ENCODE peak calls at places on chromosomes 11 and 22, in four cellular contexts. O is heart left ventricle, X is right atrium auricular region, H is mucosa of descending colon. G is an unnamed sample.

GRCh38 chr11:3626250-3626960 is 15.4 kb downstream of the ART5 start:
- DNase-seq in O (peak; percentile 54), X (no peak), H (peak; percentile 41), G (peak; percentile 62)

GRCh38 chr11:87878373-87878779 is 296.9 kb downstream of the RAB38 start:
- DNase-seq in O (no peak), X (no peak), H (peak; percentile 33), G (no peak)

GRCh38 chr11:134332189-134332631 is 422 bp downstream of the GLB1L2 start:
- DNase-seq in O (no peak), X (no peak), H (peak; percentile 57), G (no peak)

GRCh38 chr11:68372114-68372513 is 59.7 kb downstream of the LRP5 start:
- DNase-seq in O (no peak), X (no peak), H (no peak), G (no peak)

GRCh38 chr11:65351511-65351910 is 3.0 kb upstream of the TIGD3 start:
- DNase-seq in O (no peak), X (no peak), H (no peak), G (no peak)

GRCh38 chr11:24496728-24497396 is at the start of gene LUZP2:
- DNase-seq in O (no peak), X (no peak), H (peak; percentile 10), G (peak; percentile 55)

GRCh38 chr11:108973402-108974119 is 308.7 kb downstream of the DDX10 start:
- DNase-seq in O (no peak), X (no peak), H (no peak), G (no peak)

GRCh38 chr11:123560001-123560400 is 94.4 kb downstream of the SCN3B start:
- DNase-seq in O (peak; percentile 49), X (peak; percentile 68), H (no peak), G (no peak)

GRCh38 chr11:90243534-90243933 is 20.7 kb upstream of the CHORDC1 start:
- DNase-seq in O (no peak), X (no peak), H (no peak), G (no peak)

GRCh38 chr11:74175923-74176322 is 4.8 kb downstream of the PPME1 start:
- DNase-seq in O (no peak), X (no peak), H (no peak), G (no peak)

GRCh38 chr11:22666700-22667439 is 459 bp downstream of the GAS2 start:
- DNase-seq in O (peak; percentile 49), X (no peak), H (peak; percentile 19), G (no peak)

GRCh38 chr22:20009582-20010306 is 6.9 kb downstream of the ARVCF start:
- DNase-seq in O (no peak), X (no peak), H (no peak), G (no peak)

GRCh38 chr11:6455070-6455469 is 14.3 kb upstream of the HPX start:
- DNase-seq in O (no peak), X (no peak), H (no peak), G (no peak)

GRCh38 chr11:134762248-134763029 is 350.4 kb upstream of the B3GAT1 start:
- DNase-seq in O (no peak), X (peak; percentile 23), H (no peak), G (no peak)

GRCh38 chr22:29277927-29278326 is 9.9 kb downstream of the EWSR1 start:
- DNase-seq in O (no peak), X (no peak), H (no peak), G (no peak)

GRCh38 chr22:25839755-25840154 is 97.8 kb downstream of the MYO18B start:
- DNase-seq in O (no peak), X (no peak), H (no peak), G (no peak)

GRCh38 chr11:78079232-78080083 is at the start of gene NDUFC2:
- DNase-seq in O (peak; percentile 78), X (peak; percentile 80), H (peak; percentile 83), G (peak; percentile 62)

GRCh38 chr22:25661067-25661466 is 80.9 kb upstream of the MYO18B start:
- DNase-seq in O (no peak), X (no peak), H (no peak), G (no peak)

GRCh38 chr11:126918556-126918955 is 82.0 kb downstream of the KIRREL3 start:
- DNase-seq in O (no peak), X (no peak), H (no peak), G (no peak)

GRCh38 chr11:65035579-65035978 is 5.4 kb upstream of the SAC3D1 start:
- DNase-seq in O (no peak), X (no peak), H (no peak), G (no peak)

GRCh38 chr11:125519865-125520834 is 24.1 kb upstream of the FEZ1 start:
- DNase-seq in O (no peak), X (no peak), H (no peak), G (no peak)

GRCh38 chr11:15599376-15599775 is 484.7 kb downstream of the INSC start:
- DNase-seq in O (no peak), X (no peak), H (no peak), G (no peak)

GRCh38 chr11:109123811-109124787 is 297.9 kb upstream of the C11orf87 start:
- DNase-seq in O (peak; percentile 48), X (no peak), H (no peak), G (no peak)

GRCh38 chr11:68150029-68150428 is 28.8 kb upstream of the CHKA start:
- DNase-seq in O (no peak), X (peak; percentile 77), H (peak; percentile 25), G (no peak)

GRCh38 chr22:37544955-37545702 is 15.2 kb upstream of the CDC42EP1 start:
- DNase-seq in O (peak; percentile 73), X (peak; percentile 80), H (peak; percentile 90), G (peak; percentile 90)

GRCh38 chr22:37019309-37020191 is at the start of the genes MPST and TST:
- DNase-seq in O (peak; percentile 88), X (peak; percentile 67), H (peak; percentile 79), G (peak; percentile 84)

DNA sequence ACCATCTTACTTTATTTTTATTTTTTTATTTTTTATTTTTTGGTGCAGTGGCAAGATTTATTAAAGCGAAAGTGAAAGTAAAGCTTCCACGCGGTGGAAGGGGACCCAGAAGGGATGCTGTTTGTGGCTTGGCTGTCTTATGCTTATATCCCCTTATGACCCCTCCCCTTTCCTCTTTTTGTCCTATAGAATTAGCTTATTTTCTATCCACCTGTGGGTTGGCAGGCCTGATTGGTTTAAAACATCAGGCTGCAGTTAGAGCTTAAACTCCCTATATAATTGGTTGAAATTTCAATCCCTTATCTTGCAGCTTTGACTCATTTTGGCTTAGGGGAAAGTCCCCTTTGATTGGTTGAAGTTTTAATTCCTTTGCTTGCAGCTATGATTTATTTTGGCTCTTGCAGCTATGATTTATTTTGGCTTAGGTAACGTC is 50.5 kb downstream of the NNMT start:
- DNase-seq in O (no peak), X (no peak), H (no peak), G (no peak)
- H3K4me3 ChIP-seq in O (peak overlapping the region; percentile 21), X (no peak overlapping the region), H (no peak overlapping the region), G (no peak overlapping the region)

DNA sequence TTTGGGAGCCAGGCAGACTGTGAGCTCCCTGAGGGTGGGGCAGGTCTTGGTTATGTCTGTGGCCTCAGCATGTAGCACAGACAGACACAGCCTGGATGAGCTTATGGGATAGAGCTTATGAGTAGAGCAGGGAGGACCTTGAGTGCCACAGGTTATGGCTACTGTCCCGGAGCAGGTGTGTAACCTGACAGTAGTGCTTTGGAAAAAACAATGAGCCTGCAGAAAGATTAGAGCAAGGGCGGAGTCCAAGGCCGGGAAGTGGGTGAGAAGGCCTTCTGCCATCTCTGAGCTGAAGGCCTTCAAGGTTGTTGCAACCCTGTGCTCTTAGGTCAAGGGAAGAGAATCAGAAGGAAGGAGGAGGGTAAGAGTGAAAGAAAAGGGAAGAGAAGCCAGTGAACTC is 4.0 kb upstream of the TAGLN start:
- DNase-seq in O (no peak), X (no peak), H (peak; percentile 62), G (no peak)
- H3K4me3 ChIP-seq in O (no peak overlapping the region), X (no peak overlapping the region), H (no peak overlapping the region), G (no peak overlapping the region)

GRCh38 chr11:31825453-31826391 is 14.6 kb upstream of the PAX6 start:
- DNase-seq in O (no peak), X (no peak), H (no peak), G (peak; percentile 27)
- H3K4me3 ChIP-seq in O (no peak overlapping the region), X (no peak overlapping the region), H (no peak overlapping the region), G (no peak overlapping the region)

DNA sequence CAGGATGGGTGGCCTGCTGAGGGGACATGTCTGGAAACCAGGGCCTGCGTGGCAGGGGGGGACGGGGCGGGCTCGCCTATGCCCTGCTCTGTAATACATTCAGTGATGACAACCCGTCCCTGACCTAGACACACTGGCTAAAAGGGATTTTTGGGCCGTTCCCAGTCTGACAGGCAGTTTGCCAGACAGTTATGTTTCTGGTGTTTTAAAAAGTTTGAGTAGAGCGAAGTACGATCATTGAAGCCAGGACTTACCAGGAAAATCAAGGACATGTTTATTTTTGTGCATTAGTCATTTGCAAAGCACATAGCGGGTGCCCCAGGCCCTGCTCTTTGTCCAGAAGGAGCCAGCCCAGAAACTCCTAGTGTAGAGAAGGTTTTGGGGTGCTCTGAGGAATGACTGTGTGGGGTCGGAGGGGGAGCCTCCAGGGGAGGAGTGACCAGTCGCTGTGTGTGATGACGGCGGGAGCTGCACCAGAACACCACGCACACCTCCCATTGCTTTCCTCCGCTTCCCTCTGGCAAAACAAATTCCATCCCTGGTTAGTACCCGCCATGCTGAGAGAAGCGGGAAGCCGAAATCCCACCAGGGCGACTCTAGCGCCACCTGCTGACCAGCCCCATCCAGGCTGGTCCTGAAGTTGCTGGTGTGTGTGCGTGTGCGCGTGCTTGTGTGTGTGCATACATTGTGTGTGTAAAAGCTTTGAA is 50.8 kb downstream of the FBLN1 start:
- DNase-seq in O (peak; percentile 74), X (peak; percentile 88), H (peak; percentile 76), G (no peak)
- H3K4me3 ChIP-seq in O (no peak overlapping the region), X (no peak overlapping the region), H (no peak overlapping the region), G (no peak overlapping the region)

GRCh38 chr11:111372538-111372937 is 6.5 kb downstream of the POU2AF1 start:
- DNase-seq in O (no peak), X (no peak), H (peak; percentile 57), G (no peak)

GRCh38 chr11:111368285-111368560 is 10.9 kb downstream of the POU2AF1 start:
- DNase-seq in O (no peak), X (no peak), H (no peak), G (no peak)

GRCh38 chr11:111370270-111370901 is 8.7 kb downstream of the POU2AF1 start:
- DNase-seq in O (no peak), X (no peak), H (no peak), G (no peak)

GRCh38 chr11:111373590-111373989 is 5.5 kb downstream of the POU2AF1 start:
- DNase-seq in O (no peak), X (no peak), H (no peak), G (no peak)

DNA sequence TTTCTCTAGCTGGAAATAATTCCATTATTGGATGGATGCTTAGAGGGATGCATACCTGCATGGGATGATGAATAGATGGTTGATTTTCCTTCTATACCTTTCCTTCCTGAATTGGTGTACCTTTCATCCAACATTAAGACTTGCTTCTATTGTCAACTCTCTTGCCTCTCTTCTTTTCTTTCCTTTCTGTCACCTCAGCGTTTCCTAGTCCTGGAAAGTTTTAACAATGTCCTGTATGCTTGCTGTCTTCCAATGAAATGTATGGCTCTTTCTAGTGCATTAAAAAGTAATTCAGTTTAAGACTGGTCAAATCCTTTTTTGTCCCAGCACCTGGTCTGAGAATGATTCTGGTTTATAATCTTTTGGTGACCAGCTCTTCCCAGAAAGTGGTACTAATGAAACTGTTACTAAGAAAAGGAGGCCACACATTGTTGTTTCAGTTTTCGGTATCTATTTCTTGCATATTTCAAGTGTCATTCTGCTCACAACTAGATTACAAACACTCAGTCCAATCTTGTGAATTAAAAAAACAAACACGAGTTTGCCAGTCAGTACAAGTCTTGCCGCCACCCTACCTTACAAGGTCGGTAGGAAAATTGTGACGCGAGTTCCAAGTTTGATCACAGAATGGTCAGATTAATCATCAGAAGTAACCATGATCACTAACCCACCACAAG is 8.0 kb downstream of the POU2AF1 start:
- DNase-seq in O (no peak), X (no peak), H (no peak), G (no peak)
- H3K4me3 ChIP-seq in O (no peak overlapping the region), X (no peak overlapping the region), H (no peak overlapping the region), G (no peak overlapping the region)

G was measured in Peyer's patch.